ENCODE peak calls at places on chromosomes 13 and 19, in eight cellular contexts. U is GM23338; T is neural progenitor cell; J is left lung; G is A673; M is Caco-2; L is psoas muscle; N is CD4-positive, CD25-positive, alpha-beta regulatory T cell. Y is an unnamed sample.

GRCh38 chr13:26544707-26545106 is 12.8 kb upstream of the WASF3 start:
- DNase-seq in U (no peak), T (no peak), J (no peak), G (no peak), M (no peak), L (no peak), N (no peak), Y (no peak)

GRCh38 chr19:36049080-36049698 is 4.9 kb downstream of the THAP8 start:
- DNase-seq in U (no peak), T (no peak), J (no peak), G (no peak), M (no peak), L (no peak), N (no peak), Y (no peak)

GRCh38 chr13:61838568-61838967 is 422.9 kb upstream of the PCDH20 start:
- DNase-seq in U (no peak), T (no peak), J (no peak), G (no peak), M (no peak), L (no peak), N (no peak), Y (no peak)

GRCh38 chr13:102769679-102770078 is 3.9 kb downstream of the TEX30 start:
- DNase-seq in U (no peak), T (no peak), J (no peak), G (no peak), M (no peak), L (no peak), N (peak; percentile 4), Y (no peak)

GRCh38 chr13:31895687-31896086 is 135.9 kb upstream of the FRY start:
- DNase-seq in U (no peak), T (no peak), J (no peak), G (no peak), M (no peak), L (no peak), N (no peak), Y (no peak)

GRCh38 chr19:17555929-17556813 is 722 bp downstream of the COLGALT1 start:
- DNase-seq in U (peak; percentile 81), T (peak; percentile 55), J (peak; percentile 92), G (no peak), M (peak; percentile 49), L (peak; percentile 80), N (peak; percentile 41), Y (peak; percentile 75)

GRCh38 chr19:5137571-5138124 is 168.7 kb downstream of the KDM4B start:
- DNase-seq in U (peak; percentile 95), T (peak; percentile 70), J (peak; percentile 65), G (no peak), M (no peak), L (peak; percentile 57), N (no peak), Y (no peak)

GRCh38 chr13:99980201-99981114 is 1.1 kb upstream of the ZIC2 start:
- DNase-seq in U (peak; percentile 85), T (peak; percentile 96), J (peak; percentile 85), G (peak; percentile 96), M (peak; percentile 70), L (peak; percentile 77), N (peak; percentile 67), Y (peak; percentile 81)

GRCh38 chr13:109859216-109859835 is 72.9 kb upstream of the IRS2 start:
- DNase-seq in U (no peak), T (no peak), J (no peak), G (no peak), M (no peak), L (peak; percentile 59), N (no peak), Y (peak; percentile 23)

GRCh38 chr19:58577581-58578429 is 4.7 kb upstream of the MZF1 start:
- DNase-seq in U (no peak), T (no peak), J (peak; percentile 44), G (no peak), M (no peak), L (no peak), N (no peak), Y (no peak)

GRCh38 chr19:12794196-12794921 is 3.1 kb downstream of the JUNB start:
- DNase-seq in U (no peak), T (no peak), J (no peak), G (no peak), M (no peak), L (no peak), N (peak; percentile 38), Y (no peak)

GRCh38 chr19:42249149-42249750 is 5.7 kb downstream of the ERF start:
- DNase-seq in U (no peak), T (no peak), J (no peak), G (no peak), M (no peak), L (no peak), N (no peak), Y (no peak)
- H3K4me1 ChIP-seq in U (peaks cover 36% of the 10 kb centered on the region), T (peaks cover 17% of the 10 kb centered on the region), J (peaks cover 51% of the 10 kb centered on the region), G (peaks cover 59% of the 10 kb centered on the region), M (peaks cover 26% of the 10 kb centered on the region), L (peaks cover 30% of the 10 kb centered on the region), N (peaks cover 37% of the 10 kb centered on the region), Y (peaks cover 2% of the 10 kb centered on the region)

DNA sequence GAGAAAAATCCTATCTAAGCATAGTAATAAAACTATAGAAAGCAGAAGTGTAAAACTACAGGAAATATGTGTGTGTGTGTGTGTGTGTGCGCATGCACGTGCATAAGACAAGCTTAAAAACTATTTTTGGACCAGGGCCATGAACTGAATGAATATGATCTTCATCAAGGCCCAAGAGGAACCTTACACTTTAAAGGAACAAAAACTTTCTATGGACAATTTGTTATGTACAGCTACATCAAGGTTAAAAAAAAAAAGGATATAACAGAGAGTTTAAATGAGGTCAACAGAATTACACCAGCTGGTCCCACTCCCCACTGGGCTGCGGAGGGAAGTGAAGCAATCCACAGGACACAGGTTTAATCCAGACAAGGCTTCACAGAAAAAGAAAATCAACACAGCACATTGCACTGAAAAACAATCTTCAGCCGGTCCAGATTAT is 151.1 kb downstream of the LHFPL6 start:
- DNase-seq in U (no peak), T (no peak), J (no peak), G (peak; percentile 91), M (no peak), L (peak; percentile 67), N (no peak), Y (peak; percentile 49)
- H3K4me1 ChIP-seq in U (peaks cover 8% of the 10 kb centered on the region), T (peaks cover 31% of the 10 kb centered on the region), J (peaks cover 24% of the 10 kb centered on the region), G (peaks cover 87% of the 10 kb centered on the region), M (no peaks in the 10 kb centered on the region), L (peaks cover 46% of the 10 kb centered on the region), N (no peaks in the 10 kb centered on the region), Y (peaks cover 28% of the 10 kb centered on the region)

GRCh38 chr19:640606-641170 is 1.0 kb downstream of the FGF22 start:
- DNase-seq in U (no peak), T (no peak), J (no peak), G (no peak), M (no peak), L (no peak), N (no peak), Y (no peak)
- H3K4me1 ChIP-seq in U (no peaks in the 10 kb centered on the region), T (no peaks in the 10 kb centered on the region), J (peaks cover 16% of the 10 kb centered on the region), G (no peaks in the 10 kb centered on the region), M (peaks cover 7% of the 10 kb centered on the region), L (peaks cover 9% of the 10 kb centered on the region), N (peaks cover 14% of the 10 kb centered on the region), Y (no peaks in the 10 kb centered on the region)

GRCh38 chr13:44703371-44703770 is 127.2 kb upstream of the TSC22D1 start:
- DNase-seq in U (no peak), T (no peak), J (no peak), G (no peak), M (no peak), L (no peak), N (no peak), Y (no peak)
- H3K4me1 ChIP-seq in U (peaks cover 4% of the 10 kb centered on the region), T (peaks cover 17% of the 10 kb centered on the region), J (no peaks in the 10 kb centered on the region), G (no peaks in the 10 kb centered on the region), M (peaks cover 27% of the 10 kb centered on the region), L (no peaks in the 10 kb centered on the region), N (no peaks in the 10 kb centered on the region), Y (no peaks in the 10 kb centered on the region)

Y was measured in SJCRH30.